ENCODE peak calls at places on chromosome 3, in seven cellular contexts. U is body of pancreas; A is foreskin fibroblast; R is activated CD8-positive, alpha-beta memory T cell treated with anti-CD3 and anti-CD28 coated beads for 48 hours; N is head of caudate nucleus; X is heart right ventricle; G is Right ventricle myocardium superior. S is an unnamed sample.

GRCh38 chr3:79211588-79212359 is 556.0 kb downstream of the ROBO1 start:
- DNase-seq in N (no peak), R (no peak), G (peak), X (no peak), U (no peak), A (no peak), S (no peak)

GRCh38 chr3:43453981-43454380 is 167.6 kb downstream of the SNRK start:
- DNase-seq in R (no peak), U (no peak), A (no peak), X (no peak), N (no peak), G (no peak), S (no peak)

GRCh38 chr3:99943931-99944761 is 126.5 kb downstream of the CMSS1 start:
- DNase-seq in U (no peak), X (peak), G (no peak), A (no peak), R (no peak), N (no peak), S (no peak)

GRCh38 chr3:183591881-183592521 is 36.5 kb upstream of the KLHL6 start:
- DNase-seq in G (no peak), A (no peak), X (no peak), N (no peak), U (no peak), R (no peak), S (no peak)

GRCh38 chr3:87979527-87979926 is 79.3 kb downstream of the CGGBP1 start:
- DNase-seq in N (no peak), X (no peak), A (no peak), G (no peak), R (no peak), U (no peak), S (no peak)

GRCh38 chr3:127749787-127750225 is 72.5 kb downstream of the MGLL start:
- DNase-seq in G (no peak), X (no peak), A (no peak), N (no peak), U (no peak), R (no peak), S (no peak)

GRCh38 chr3:130839815-130840214 is 54.1 kb upstream of the ATP2C1 start:
- DNase-seq in G (no peak), A (no peak), X (peak), N (no peak), U (no peak), R (no peak), S (no peak)

GRCh38 chr3:86711634-86712033 is 279.3 kb downstream of the VGLL3 start:
- DNase-seq in R (no peak), A (no peak), U (no peak), G (no peak), N (no peak), X (no peak), S (no peak)

S was measured in AG20443.